ENCODE peak calls at places on chromosomes 13 and 19, in six cellular contexts. R is SK-N-SH, Z is K562, T is H1, P is GM12878, U is HepG2. G is an unnamed sample.

GRCh38 chr13:112799394-112799793 is 109.6 kb downstream of the ATP11A start:
- DNase-seq in R (no peak), Z (no peak), T (no peak), P (no peak), U (no peak), G (no peak)

GRCh38 chr13:99218969-99219368 is 18.3 kb downstream of the UBAC2 start:
- DNase-seq in R (no peak), Z (no peak), T (no peak), P (peak), U (no peak), G (no peak)

GRCh38 chr13:97278395-97279078 is 56.4 kb downstream of the MBNL2 start:
- DNase-seq in R (no peak), Z (no peak), T (no peak), P (no peak), U (no peak), G (no peak)

GRCh38 chr19:11453468-11454341 is 18.3 kb downstream of the PRKCSH start:
- DNase-seq in R (peak), Z (peak), T (peak), P (no peak), U (no peak), G (no peak)

GRCh38 chr13:37023871-37024270 is 23.3 kb downstream of the EXOSC8 start:
- DNase-seq in R (no peak), Z (no peak), T (no peak), P (no peak), U (no peak), G (no peak)

GRCh38 chr13:52969373-52969772 is 59.2 kb upstream of the OLFM4 start:
- DNase-seq in R (no peak), Z (no peak), T (no peak), P (no peak), U (no peak), G (no peak)

GRCh38 chr19:10045371-10045770 is 32.1 kb downstream of the RDH8 start:
- DNase-seq in R (no peak), Z (no peak), T (no peak), P (no peak), U (no peak), G (no peak)

GRCh38 chr19:8245869-8246835 is 37.0 kb downstream of the CERS4 start:
- DNase-seq in R (no peak), Z (no peak), T (no peak), P (no peak), U (peak), G (no peak)

GRCh38 chr13:96490590-96490989 is 400.7 kb downstream of the HS6ST3 start:
- DNase-seq in R (no peak), Z (no peak), T (no peak), P (no peak), U (no peak), G (no peak)

GRCh38 chr19:14475251-14476073 is at the start of gene PTGER1:
- DNase-seq in R (peak), Z (peak), T (peak), P (no peak), U (no peak), G (peak)

GRCh38 chr13:102838273-102838672 is 7.6 kb upstream of the ERCC5 start:
- DNase-seq in R (no peak), Z (no peak), T (no peak), P (no peak), U (no peak), G (no peak)

GRCh38 chr13:24147570-24147963 is 13.0 kb upstream of the SPATA13 start:
- DNase-seq in R (no peak), Z (no peak), T (no peak), P (no peak), U (peak), G (no peak)

GRCh38 chr19:9881720-9882119 is 46.6 kb downstream of the PIN1 start:
- DNase-seq in R (no peak), Z (no peak), T (no peak), P (no peak), U (no peak), G (no peak)

GRCh38 chr19:32415246-32415645 is 9.7 kb downstream of the DPY19L3 start:
- DNase-seq in R (no peak), Z (no peak), T (no peak), P (no peak), U (no peak), G (no peak)
- H3K4me3 ChIP-seq in R (no peak), Z (no peak), T (no peak), P (no peak), U (no peak), G (no peak)

DNA sequence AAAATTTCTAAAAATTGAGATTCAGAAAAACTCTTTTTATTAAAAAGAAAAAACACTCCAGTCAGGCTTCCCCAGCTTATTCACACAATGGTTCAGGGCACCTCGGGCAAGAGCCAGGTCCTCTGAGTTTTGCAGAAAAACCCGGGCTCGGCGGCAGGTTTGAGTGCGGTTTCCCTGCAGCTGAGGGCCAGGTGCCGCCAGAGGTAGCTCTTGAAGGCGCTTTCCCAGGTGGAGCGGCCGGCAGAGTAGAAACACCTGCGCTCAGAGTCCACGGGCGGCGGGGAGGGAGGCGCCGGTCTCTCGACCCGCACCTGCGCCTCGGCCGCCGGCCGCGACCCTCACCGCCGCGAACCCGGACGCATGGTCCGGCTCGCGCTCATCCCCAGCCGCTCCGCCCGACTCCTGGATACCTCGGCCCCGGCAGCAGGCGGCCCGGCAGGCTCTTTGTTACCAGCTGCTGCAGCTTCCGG is 444 bp downstream of the PROSER1 start:
- DNase-seq in R (no peak), Z (no peak), T (no peak), P (no peak), U (no peak), G (no peak)
- TF ChIP-seq EP300 in R (no peak), Z (no peak), T (no peak), P (no peak), U (no peak), G (no peak)

GRCh38 chr19:54458648-54459281 is 4.8 kb downstream of the LENG9 start:
- DNase-seq in R (no peak), Z (peak), T (no peak), P (no peak), U (no peak), G (no peak)
- TF ChIP-seq USF2 in R (no peak), Z (no peak), T (no peak), P (no peak), U (no peak), G (no peak)

GRCh38 chr13:30308548-30308947 is 1.2 kb upstream of the KATNAL1 start:
- DNase-seq in R (no peak), Z (peak), T (no peak), P (no peak), U (no peak), G (peak)
- H3K4me3 ChIP-seq in R (no peak), Z (peak), T (no peak), P (no peak), U (no peak), G (no peak)

GRCh38 chr13:106887686-106888085 is 319.7 kb upstream of the ARGLU1 start:
- DNase-seq in R (no peak), Z (no peak), T (no peak), P (no peak), U (no peak), G (no peak)

GRCh38 chr13:106882222-106882621 is 314.3 kb upstream of the ARGLU1 start:
- DNase-seq in R (no peak), Z (no peak), T (no peak), P (no peak), U (no peak), G (no peak)

GRCh38 chr13:106888148-106888547 is 320.2 kb upstream of the ARGLU1 start:
- DNase-seq in R (no peak), Z (no peak), T (no peak), P (no peak), U (no peak), G (no peak)
- TF ChIP-seq EP300 in R (no peak), Z (no peak), T (no peak), P (no peak), U (no peak), G (no peak)

GRCh38 chr13:106500450-106500849 is 35.0 kb downstream of the EFNB2 start:
- DNase-seq in R (no peak), Z (no peak), T (no peak), P (no peak), U (no peak), G (no peak)
- TF ChIP-seq USF2 in R (no peak), Z (no peak), T (no peak), P (no peak), U (no peak), G (no peak)

GRCh38 chr19:35220315-35220921 is 8.1 kb downstream of the FAM187B start:
- DNase-seq in R (no peak), Z (peak), T (no peak), P (no peak), U (no peak), G (no peak)
- H3K4me3 ChIP-seq in R (no peak), Z (no peak), T (no peak), P (no peak), U (no peak), G (no peak)

DNA sequence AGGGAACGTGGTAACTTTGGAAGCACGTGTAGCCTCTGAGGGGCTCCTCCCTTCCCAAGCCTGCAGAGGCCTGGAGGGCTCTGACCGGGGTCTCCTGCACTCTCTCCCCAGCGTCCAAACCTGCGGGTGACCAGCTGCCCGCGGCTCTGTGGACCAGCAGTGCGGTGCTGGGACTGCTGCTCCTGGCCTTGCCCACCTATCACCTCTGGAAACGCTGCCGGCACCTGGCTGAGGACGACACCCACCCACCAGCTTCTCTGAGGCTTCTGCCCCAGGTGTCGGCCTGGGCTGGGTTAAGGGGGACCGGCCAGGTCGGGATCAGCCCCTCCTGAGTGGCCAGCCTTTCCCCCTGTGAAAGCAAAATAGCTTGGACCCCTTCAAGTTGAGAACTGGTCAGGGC is 2.7 kb upstream of the TPGS1 start:
- DNase-seq in R (no peak), Z (no peak), T (no peak), P (no peak), U (no peak), G (no peak)
- TF ChIP-seq EP300 in R (no peak), Z (no peak), T (no peak), P (no peak), U (no peak), G (no peak)

G was measured in A549.